ENCODE peak calls at places on chromosome 12, in nine cellular contexts. B is psoas muscle; X is hepatocyte; S is kidney; U is mucosa of descending colon; K is CD4-positive, alpha-beta T cell; I is astrocyte; Y is breast epithelium; C is adrenal gland. L is an unnamed sample. For H3K9me3, the result is how much of the 10 kb centered on the place peaks cover.

GRCh38 chr12:44716681-44717080 is 159.4 kb downstream of the NELL2 start:
- DNase-seq in B (no peak), X (no peak), S (no peak), U (no peak), K (no peak), I (no peak), Y (no peak), C (no peak), L (no peak)

GRCh38 chr12:10584415-10584814 is 29.0 kb downstream of the MAGOHB start:
- DNase-seq in B (no peak), X (no peak), S (no peak), U (no peak), K (no peak), I (no peak), Y (no peak), C (no peak), L (no peak)

GRCh38 chr12:56221233-56221756 is 427 bp downstream of the RNF41 start:
- DNase-seq in B (peak), X (peak), S (peak), U (peak), K (no peak), I (peak), Y (peak), C (peak), L (no peak)

GRCh38 chr12:57726884-57727757 is 11.4 kb downstream of the AGAP2 start:
- DNase-seq in B (peak), X (peak), S (peak), U (no peak), K (no peak), I (peak), Y (no peak), C (peak), L (no peak)

GRCh38 chr12:123237646-123238329 is 4.6 kb downstream of the MTRFR start:
- DNase-seq in B (peak), X (peak), S (no peak), U (no peak), K (peak), I (peak), Y (peak), C (peak), L (peak)

GRCh38 chr12:38138225-38139221 is 178.1 kb upstream of the ALG10B start:
- DNase-seq in B (no peak), X (peak), S (peak), U (peak), K (peak), I (peak), Y (peak), C (peak), L (peak)

GRCh38 chr12:124655317-124656213 is 88.2 kb upstream of the NCOR2 start:
- DNase-seq in B (peak), X (peak), S (peak), U (peak), K (no peak), I (peak), Y (no peak), C (peak), L (peak)

GRCh38 chr12:101108130-101108529 is 101.9 kb downstream of the SLC5A8 start:
- DNase-seq in B (no peak), X (no peak), S (no peak), U (no peak), K (no peak), I (no peak), Y (no peak), C (no peak), L (no peak)

GRCh38 chr12:43147893-43148292 is 404.1 kb downstream of the ADAMTS20 start:
- DNase-seq in B (no peak), X (no peak), S (no peak), U (no peak), K (no peak), I (peak), Y (no peak), C (no peak), L (no peak)

GRCh38 chr12:91778091-91778819 is 367.4 kb downstream of the BTG1 start:
- DNase-seq in B (no peak), X (peak), S (no peak), U (no peak), K (no peak), I (peak), Y (no peak), C (no peak), L (no peak)

GRCh38 chr12:90682398-90682797 is 272.6 kb downstream of the CCER1 start:
- DNase-seq in B (no peak), X (no peak), S (no peak), U (no peak), K (no peak), I (peak), Y (no peak), C (no peak), L (no peak)

GRCh38 chr12:124386059-124386458 is 91.2 kb downstream of the RFLNA start:
- DNase-seq in B (peak), X (no peak), S (no peak), U (no peak), K (no peak), I (peak), Y (no peak), C (no peak), L (no peak)

GRCh38 chr12:93573552-93574223 is 1.2 kb downstream of the SOCS2 start:
- DNase-seq in B (no peak), X (peak), S (no peak), U (no peak), K (no peak), I (peak), Y (no peak), C (peak), L (no peak)

GRCh38 chr12:106141452-106141851 is 2.7 kb upstream of the NUAK1 start:
- DNase-seq in B (no peak), X (no peak), S (no peak), U (no peak), K (no peak), I (no peak), Y (no peak), C (no peak), L (no peak)

GRCh38 chr12:95790912-95791849 is 617 bp upstream of the NTN4 start:
- DNase-seq in B (peak), X (peak), S (peak), U (peak), K (no peak), I (no peak), Y (no peak), C (peak), L (no peak)

GRCh38 chr12:92627511-92627910 is 75.3 kb upstream of the PLEKHG7 start:
- DNase-seq in B (no peak), X (no peak), S (no peak), U (no peak), K (no peak), I (no peak), Y (no peak), C (no peak), L (no peak)

GRCh38 chr12:87518508-87518907 is 510.7 kb downstream of the C12orf50 start:
- DNase-seq in B (no peak), X (no peak), S (no peak), U (no peak), K (no peak), I (peak), Y (no peak), C (no peak), L (no peak)

GRCh38 chr12:113185180-113186032 is at the start of the genes DDX54 and RITA1:
- DNase-seq in B (peak), X (peak), S (peak), U (peak), K (peak), I (peak), Y (peak), C (peak), L (peak)

GRCh38 chr12:24997970-24998582 is 49.2 kb upstream of the BCAT1 start:
- DNase-seq in B (no peak), X (no peak), S (no peak), U (no peak), K (no peak), I (peak), Y (no peak), C (no peak), L (no peak)

GRCh38 chr12:103858953-103859601 is 18.0 kb upstream of the NT5DC3 start:
- DNase-seq in B (peak), X (peak), S (peak), U (peak), K (no peak), I (peak), Y (no peak), C (peak), L (peak)

GRCh38 chr12:64088431-64089349 is 133.4 kb downstream of the KICS2 start:
- DNase-seq in B (no peak), X (peak), S (no peak), U (no peak), K (no peak), I (peak), Y (no peak), C (peak), L (peak)

GRCh38 chr12:51369581-51369980 is 21.6 kb downstream of the GALNT6 start:
- DNase-seq in B (no peak), X (no peak), S (no peak), U (no peak), K (no peak), I (no peak), Y (no peak), C (no peak), L (no peak)

GRCh38 chr12:55724226-55724939 is 4.2 kb downstream of the RDH5 start:
- DNase-seq in B (peak), X (peak), S (peak), U (peak), K (peak), I (peak), Y (peak), C (peak), L (peak)

GRCh38 chr12:50387487-50387886 is 8.9 kb downstream of the FAM186A start:
- DNase-seq in B (no peak), X (peak), S (no peak), U (no peak), K (no peak), I (no peak), Y (no peak), C (no peak), L (peak)

GRCh38 chr12:93137656-93138612 is 208.8 kb upstream of the EEA1 start:
- DNase-seq in B (no peak), X (peak), S (no peak), U (no peak), K (no peak), I (peak), Y (no peak), C (peak), L (no peak)

GRCh38 chr12:16118586-16118985 is 158.9 kb downstream of the SLC15A5 start:
- DNase-seq in B (no peak), X (no peak), S (no peak), U (no peak), K (no peak), I (peak), Y (no peak), C (no peak), L (no peak)

GRCh38 chr12:105887131-105887530 is 251.6 kb downstream of the NUAK1 start:
- DNase-seq in B (no peak), X (no peak), S (no peak), U (no peak), K (no peak), I (no peak), Y (no peak), C (no peak), L (no peak)

GRCh38 chr12:45757172-45757571 is 27.7 kb downstream of the ARID2 start:
- DNase-seq in B (no peak), X (no peak), S (no peak), U (no peak), K (no peak), I (no peak), Y (no peak), C (no peak), L (no peak)

GRCh38 chr12:80702889-80703605 is 4.4 kb upstream of the MYF6 start:
- DNase-seq in B (no peak), X (peak), S (no peak), U (no peak), K (no peak), I (peak), Y (no peak), C (no peak), L (no peak)

GRCh38 chr12:93229494-93230310 is 148.0 kb upstream of the NUDT4 start:
- DNase-seq in B (no peak), X (peak), S (no peak), U (no peak), K (no peak), I (peak), Y (no peak), C (no peak), L (no peak)

GRCh38 chr12:57178213-57178612 is 30.8 kb upstream of the LRP1-AS start:
- DNase-seq in B (no peak), X (no peak), S (peak), U (peak), K (no peak), I (no peak), Y (no peak), C (no peak), L (no peak)

GRCh38 chr12:109264095-109264942 is 44.8 kb downstream of the FOXN4 start:
- DNase-seq in B (peak), X (peak), S (peak), U (peak), K (peak), I (peak), Y (peak), C (peak), L (peak)

GRCh38 chr12:67677166-67677565 is 28.6 kb downstream of the DYRK2 start:
- DNase-seq in B (no peak), X (no peak), S (no peak), U (no peak), K (no peak), I (no peak), Y (no peak), C (no peak), L (no peak)

GRCh38 chr12:102976609-102977280 is 19.3 kb downstream of the ASCL1 start:
- DNase-seq in B (no peak), X (no peak), S (no peak), U (no peak), K (no peak), I (no peak), Y (no peak), C (no peak), L (no peak)

GRCh38 chr12:34294671-34295365 is 272.5 kb downstream of the ALG10 start:
- DNase-seq in B (peak), X (no peak), S (peak), U (peak), K (no peak), I (no peak), Y (peak), C (no peak), L (no peak)
- H3K9me3 ChIP-seq in B (under half), X (under half), S (under half), U (half or more), K (under half), I (under half), Y (half or more), C (under half), L (under half)

GRCh38 chr12:54021006-54021405 is 7.2 kb upstream of the HOXC6 start:
- DNase-seq in B (peak), X (no peak), S (peak), U (no peak), K (no peak), I (no peak), Y (no peak), C (no peak), L (no peak)

GRCh38 chr12:54019924-54020586 is 8.2 kb upstream of the HOXC6 start:
- DNase-seq in B (peak), X (no peak), S (peak), U (no peak), K (no peak), I (no peak), Y (no peak), C (peak), L (no peak)

GRCh38 chr12:54020587-54020969 is 7.7 kb upstream of the HOXC6 start:
- DNase-seq in B (peak), X (no peak), S (peak), U (no peak), K (no peak), I (no peak), Y (no peak), C (no peak), L (no peak)

GRCh38 chr12:54022960-54023884 is 5.0 kb upstream of the HOXC6 start:
- DNase-seq in B (peak), X (no peak), S (peak), U (no peak), K (no peak), I (no peak), Y (no peak), C (no peak), L (no peak)

DNA sequence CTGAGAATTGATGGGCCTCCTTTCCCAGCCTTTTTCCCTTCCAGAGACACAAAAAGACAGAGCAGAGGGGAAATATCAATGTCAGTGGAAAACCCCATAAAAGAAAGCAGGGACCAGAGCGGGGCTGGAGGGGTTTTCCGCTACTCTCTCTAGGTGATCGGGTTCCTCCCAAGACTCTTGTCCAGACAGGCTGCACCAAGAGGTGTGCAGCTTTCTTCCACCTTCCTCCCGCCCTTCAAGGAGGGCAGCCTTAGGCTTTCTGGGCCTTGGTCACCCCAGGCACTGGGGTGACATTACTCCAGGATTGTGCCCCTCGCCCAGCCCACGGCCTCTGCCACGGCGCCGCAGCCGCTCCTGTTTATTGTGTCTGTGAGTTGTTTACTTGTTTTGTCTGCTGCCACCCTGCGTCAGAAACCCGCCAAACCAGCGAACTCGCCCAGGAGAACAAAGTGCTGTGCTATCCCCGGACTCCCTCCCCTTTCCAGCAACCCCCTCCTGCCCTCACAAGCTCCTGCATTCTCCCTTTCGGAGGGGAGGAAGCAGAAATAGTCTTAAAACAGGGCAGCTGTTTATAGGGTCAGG is 6.7 kb upstream of the HOXC6 start:
- DNase-seq in B (peak), X (no peak), S (peak), U (no peak), K (no peak), I (no peak), Y (peak), C (no peak), L (no peak)
- TF ChIP-seq CTCF in B (peak), X (peak), S (no peak), U (no peak), K (no peak), I (no peak), Y (no peak), C (no peak), L (no peak)

GRCh38 chr12:132965796-132966195 is 9.7 kb upstream of the ZNF605 start:
- DNase-seq in B (no peak), X (no peak), S (no peak), U (no peak), K (no peak), I (no peak), Y (no peak), C (no peak), L (no peak)
- H3K9me3 ChIP-seq in B (under half), X (under half), S (under half), U (half or more), K (under half), I (under half), Y (half or more), C (under half), L (under half)

DNA sequence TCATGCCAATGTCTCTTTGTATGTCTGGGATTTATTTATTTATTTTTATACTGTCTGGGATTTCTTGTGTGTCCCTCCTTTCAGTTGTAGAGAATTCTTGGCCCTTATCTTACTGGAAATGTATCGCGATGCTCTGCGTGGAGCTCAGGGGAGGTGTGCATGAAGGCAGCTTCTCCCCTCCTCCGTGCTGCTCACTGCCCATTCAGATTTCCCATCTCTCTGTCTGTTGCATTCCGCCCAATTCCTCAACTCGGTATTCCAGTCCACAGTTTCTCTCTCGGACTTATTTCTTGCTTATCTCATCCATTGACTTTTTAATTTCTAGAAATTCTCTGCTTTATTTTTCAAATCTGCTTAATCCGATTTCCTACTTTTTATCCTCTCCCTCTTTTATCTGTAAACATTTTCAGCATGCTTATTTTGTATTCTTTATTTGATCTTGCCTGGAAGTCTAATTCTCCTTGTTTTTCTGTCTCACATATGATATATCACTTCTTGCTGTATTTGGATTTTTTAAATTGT is 93.2 kb downstream of the FBXW8 start:
- DNase-seq in B (no peak), X (no peak), S (no peak), U (no peak), K (no peak), I (no peak), Y (no peak), C (no peak), L (no peak)
- TF ChIP-seq CTCF in B (no peak), X (no peak), S (no peak), U (no peak), K (no peak), I (no peak), Y (no peak), C (no peak), L (no peak)

GRCh38 chr12:132926417-132926833 is 29.7 kb downstream of the ZNF605 start:
- DNase-seq in B (no peak), X (no peak), S (no peak), U (no peak), K (no peak), I (no peak), Y (no peak), C (no peak), L (no peak)
- H3K9me3 ChIP-seq in B (half or more), X (half or more), S (half or more), U (half or more), K (half or more), I (half or more), Y (half or more), C (under half), L (half or more)

GRCh38 chr12:122144885-122145284 is 29.1 kb downstream of the IL31 start:
- DNase-seq in B (no peak), X (no peak), S (no peak), U (no peak), K (no peak), I (no peak), Y (no peak), C (no peak), L (no peak)

GRCh38 chr12:122145505-122146330 is 28.3 kb downstream of the IL31 start:
- DNase-seq in B (no peak), X (no peak), S (no peak), U (no peak), K (no peak), I (no peak), Y (no peak), C (no peak), L (no peak)

GRCh38 chr12:122150127-122150681 is 23.8 kb downstream of the IL31 start:
- DNase-seq in B (no peak), X (no peak), S (no peak), U (no peak), K (no peak), I (no peak), Y (no peak), C (no peak), L (no peak)

GRCh38 chr12:122147514-122148290 is 26.3 kb downstream of the IL31 start:
- DNase-seq in B (no peak), X (no peak), S (no peak), U (no peak), K (no peak), I (no peak), Y (no peak), C (no peak), L (no peak)

DNA sequence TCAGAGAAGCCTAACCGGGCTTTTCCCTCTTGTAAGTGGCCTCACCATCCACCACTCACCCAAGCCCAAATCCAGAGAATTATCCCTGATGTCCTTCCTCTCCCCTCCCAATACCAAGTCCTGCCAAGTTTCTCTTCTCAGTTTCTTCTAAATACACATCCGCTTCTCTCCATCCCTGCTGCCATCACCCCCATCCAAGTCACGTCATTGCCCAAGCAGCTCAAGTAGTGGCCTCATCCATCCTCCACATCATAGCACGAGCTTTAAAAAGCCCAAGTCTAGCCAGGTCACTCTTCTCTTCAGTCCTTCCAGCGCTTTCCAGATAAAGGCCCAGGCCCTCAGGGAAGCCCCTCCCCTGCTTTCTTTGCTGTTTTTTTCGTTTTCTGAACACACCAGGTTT is 25.4 kb downstream of the IL31 start:
- DNase-seq in B (no peak), X (no peak), S (no peak), U (no peak), K (no peak), I (peak), Y (no peak), C (no peak), L (no peak)
- TF ChIP-seq CTCF in B (no peak), X (no peak), S (no peak), U (no peak), K (no peak), I (no peak), Y (no peak), C (no peak), L (no peak)

GRCh38 chr12:34286483-34286882 is 264.2 kb downstream of the ALG10 start:
- DNase-seq in B (peak), X (no peak), S (no peak), U (no peak), K (no peak), I (no peak), Y (no peak), C (no peak), L (no peak)
- H3K9me3 ChIP-seq in B (under half), X (under half), S (under half), U (half or more), K (under half), I (under half), Y (half or more), C (under half), L (under half)

L was measured in right atrium auricular region.